ENCODE peak calls at places on chromosomes 1 and 21, in six cellular contexts. One of them, this sample, is unnamed.

GRCh38 chr1:73611681-73612080 is 586.3 kb downstream of the LRRIQ3 start:
- DNase-seq in MM.1S: no peak
- DNase-seq in hepatocyte: no peak
- DNase-seq in OCI-LY7: no peak
- DNase-seq in SK-N-SH: no peak
- DNase-seq in HCT116: no peak
- DNase-seq in this sample: no peak

GRCh38 chr1:33228935-33229487 is 27.3 kb upstream of the ZNF362 start:
- DNase-seq in MM.1S: no peak
- DNase-seq in hepatocyte: peak; percentile 77
- DNase-seq in OCI-LY7: no peak
- DNase-seq in SK-N-SH: no peak
- DNase-seq in HCT116: no peak
- DNase-seq in this sample: no peak

GRCh38 chr1:9653783-9654517 is 2.4 kb downstream of the PIK3CD start:
- DNase-seq in MM.1S: no peak
- DNase-seq in hepatocyte: no peak
- DNase-seq in OCI-LY7: peak; percentile 16
- DNase-seq in SK-N-SH: no peak
- DNase-seq in HCT116: no peak
- DNase-seq in this sample: no peak

GRCh38 chr1:14439015-14439414 is 159.5 kb upstream of the KAZN start:
- DNase-seq in MM.1S: no peak
- DNase-seq in hepatocyte: no peak
- DNase-seq in OCI-LY7: no peak
- DNase-seq in SK-N-SH: no peak
- DNase-seq in HCT116: no peak
- DNase-seq in this sample: no peak

GRCh38 chr1:93663191-93663614 is 18.4 kb downstream of the BCAR3 start:
- DNase-seq in MM.1S: no peak
- DNase-seq in hepatocyte: no peak
- DNase-seq in OCI-LY7: no peak
- DNase-seq in SK-N-SH: no peak
- DNase-seq in HCT116: no peak
- DNase-seq in this sample: no peak

GRCh38 chr1:152148051-152148450 is 11.0 kb downstream of the RPTN start:
- DNase-seq in MM.1S: no peak
- DNase-seq in hepatocyte: no peak
- DNase-seq in OCI-LY7: no peak
- DNase-seq in SK-N-SH: no peak
- DNase-seq in HCT116: no peak
- DNase-seq in this sample: no peak

GRCh38 chr1:202725541-202725940 is 15.3 kb upstream of the SYT2 start:
- DNase-seq in MM.1S: no peak
- DNase-seq in hepatocyte: no peak
- DNase-seq in OCI-LY7: no peak
- DNase-seq in SK-N-SH: no peak
- DNase-seq in HCT116: no peak
- DNase-seq in this sample: no peak

GRCh38 chr1:21319447-21320407 is 29.5 kb upstream of the ECE1 start:
- DNase-seq in MM.1S: no peak
- DNase-seq in hepatocyte: no peak
- DNase-seq in OCI-LY7: no peak
- DNase-seq in SK-N-SH: peak; percentile 61
- DNase-seq in HCT116: no peak
- DNase-seq in this sample: no peak

GRCh38 chr1:210438928-210439841 is 110.5 kb downstream of the HHAT start:
- DNase-seq in MM.1S: no peak
- DNase-seq in hepatocyte: no peak
- DNase-seq in OCI-LY7: no peak
- DNase-seq in SK-N-SH: no peak
- DNase-seq in HCT116: no peak
- DNase-seq in this sample: no peak

GRCh38 chr1:178628637-178629548 is 96.2 kb upstream of the RALGPS2 start:
- DNase-seq in MM.1S: no peak
- DNase-seq in hepatocyte: no peak
- DNase-seq in OCI-LY7: no peak
- DNase-seq in SK-N-SH: no peak
- DNase-seq in HCT116: no peak
- DNase-seq in this sample: no peak

GRCh38 chr1:18938707-18939070 is 17.8 kb downstream of the IFFO2 start:
- DNase-seq in MM.1S: no peak
- DNase-seq in hepatocyte: no peak
- DNase-seq in OCI-LY7: no peak
- DNase-seq in SK-N-SH: peak; percentile 77
- DNase-seq in HCT116: no peak
- DNase-seq in this sample: no peak

GRCh38 chr1:25034736-25035522 is 104.9 kb upstream of the RUNX3 start:
- DNase-seq in MM.1S: no peak
- DNase-seq in hepatocyte: no peak
- DNase-seq in OCI-LY7: no peak
- DNase-seq in SK-N-SH: no peak
- DNase-seq in HCT116: no peak
- DNase-seq in this sample: no peak

GRCh38 chr1:221708076-221708571 is 33.8 kb downstream of the DUSP10 start:
- DNase-seq in MM.1S: no peak
- DNase-seq in hepatocyte: no peak
- DNase-seq in OCI-LY7: no peak
- DNase-seq in SK-N-SH: peak; percentile 57
- DNase-seq in HCT116: no peak
- DNase-seq in this sample: no peak

GRCh38 chr1:116940809-116941640 is 31.3 kb downstream of the PTGFRN start:
- DNase-seq in MM.1S: no peak
- DNase-seq in hepatocyte: no peak
- DNase-seq in OCI-LY7: no peak
- DNase-seq in SK-N-SH: peak; percentile 42
- DNase-seq in HCT116: no peak
- DNase-seq in this sample: peak; percentile 31

GRCh38 chr1:87284456-87285240 is 44.0 kb upstream of the LMO4 start:
- DNase-seq in MM.1S: no peak
- DNase-seq in hepatocyte: peak; percentile 52
- DNase-seq in OCI-LY7: no peak
- DNase-seq in SK-N-SH: no peak
- DNase-seq in HCT116: no peak
- DNase-seq in this sample: no peak

GRCh38 chr1:18955442-18956188 is 861 bp downstream of the IFFO2 start:
- DNase-seq in MM.1S: peak; percentile 51
- DNase-seq in hepatocyte: peak; percentile 70
- DNase-seq in OCI-LY7: peak; percentile 46
- DNase-seq in SK-N-SH: peak; percentile 80
- DNase-seq in HCT116: no peak
- DNase-seq in this sample: peak; percentile 84

GRCh38 chr21:33403786-33404571 is 766 bp downstream of the IFNGR2 start:
- DNase-seq in MM.1S: peak; percentile 58
- DNase-seq in hepatocyte: peak; percentile 72
- DNase-seq in OCI-LY7: peak; percentile 72
- DNase-seq in SK-N-SH: peak; percentile 76
- DNase-seq in HCT116: no peak
- DNase-seq in this sample: peak; percentile 67

GRCh38 chr1:3070304-3070653 is 1.3 kb downstream of the PRDM16 start:
- DNase-seq in MM.1S: no peak
- DNase-seq in hepatocyte: no peak
- DNase-seq in OCI-LY7: no peak
- DNase-seq in SK-N-SH: no peak
- DNase-seq in HCT116: no peak
- DNase-seq in this sample: no peak

GRCh38 chr21:27519357-27519756 is 552.5 kb upstream of the ADAMTS5 start:
- DNase-seq in MM.1S: no peak
- DNase-seq in hepatocyte: no peak
- DNase-seq in OCI-LY7: no peak
- DNase-seq in SK-N-SH: no peak
- DNase-seq in HCT116: no peak
- DNase-seq in this sample: no peak

GRCh38 chr1:19454265-19455198 is 30.8 kb downstream of the CAPZB start:
- DNase-seq in MM.1S: no peak
- DNase-seq in hepatocyte: no peak
- DNase-seq in OCI-LY7: no peak
- DNase-seq in SK-N-SH: peak; percentile 49
- DNase-seq in HCT116: no peak
- DNase-seq in this sample: no peak

GRCh38 chr1:54774820-54775498 is 10.6 kb upstream of the PARS2 start:
- DNase-seq in MM.1S: peak; percentile 34
- DNase-seq in hepatocyte: no peak
- DNase-seq in OCI-LY7: peak; percentile 60
- DNase-seq in SK-N-SH: peak; percentile 80
- DNase-seq in HCT116: peak; percentile 62
- DNase-seq in this sample: peak; percentile 95

GRCh38 chr1:218887141-218887925 is 286.3 kb upstream of the LYPLAL1 start:
- DNase-seq in MM.1S: no peak
- DNase-seq in hepatocyte: no peak
- DNase-seq in OCI-LY7: no peak
- DNase-seq in SK-N-SH: no peak
- DNase-seq in HCT116: no peak
- DNase-seq in this sample: no peak

GRCh38 chr1:109909531-109909930 is 1.1 kb upstream of the CSF1 start:
- DNase-seq in MM.1S: no peak
- DNase-seq in hepatocyte: no peak
- DNase-seq in OCI-LY7: no peak
- DNase-seq in SK-N-SH: no peak
- DNase-seq in HCT116: no peak
- DNase-seq in this sample: no peak

GRCh38 chr1:181097242-181097641 is 8.7 kb downstream of the IER5 start:
- DNase-seq in MM.1S: no peak
- DNase-seq in hepatocyte: no peak
- DNase-seq in OCI-LY7: no peak
- DNase-seq in SK-N-SH: peak; percentile 52
- DNase-seq in HCT116: no peak
- DNase-seq in this sample: peak; percentile 14

GRCh38 chr1:211644653-211645052 is 30.8 kb downstream of the NEK2 start:
- DNase-seq in MM.1S: no peak
- DNase-seq in hepatocyte: no peak
- DNase-seq in OCI-LY7: no peak
- DNase-seq in SK-N-SH: no peak
- DNase-seq in HCT116: no peak
- DNase-seq in this sample: no peak

GRCh38 chr1:49597436-49597835 is 426.3 kb downstream of the AGBL4 start:
- DNase-seq in MM.1S: no peak
- DNase-seq in hepatocyte: no peak
- DNase-seq in OCI-LY7: no peak
- DNase-seq in SK-N-SH: no peak
- DNase-seq in HCT116: no peak
- DNase-seq in this sample: no peak

GRCh38 chr1:11563560-11564069 is 84.7 kb downstream of the DISP3 start:
- DNase-seq in MM.1S: peak; percentile 58
- DNase-seq in hepatocyte: peak; percentile 50
- DNase-seq in OCI-LY7: peak; percentile 71
- DNase-seq in SK-N-SH: peak; percentile 89
- DNase-seq in HCT116: no peak
- DNase-seq in this sample: no peak

DNA sequence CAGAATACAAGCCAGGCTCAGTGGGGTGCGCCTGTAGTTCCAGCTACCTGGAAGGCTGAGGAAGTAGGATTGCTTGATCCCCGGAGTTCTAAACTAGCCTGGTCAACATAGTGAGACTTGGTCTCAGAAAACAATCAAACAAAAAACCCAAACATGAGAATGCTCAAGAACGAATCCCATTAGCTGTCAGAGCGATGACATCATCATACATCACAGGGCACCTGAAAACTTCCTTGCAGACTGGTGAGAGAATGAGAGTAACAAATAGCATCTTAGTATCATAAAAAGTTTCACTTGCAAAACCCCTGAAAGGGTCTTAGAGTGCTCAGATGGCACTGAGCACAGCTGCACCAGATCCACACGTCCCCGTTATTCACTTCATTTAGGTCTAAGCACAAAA is 21.1 kb upstream of the CDCA8 start:
- DNase-seq in MM.1S: no peak
- DNase-seq in hepatocyte: no peak
- DNase-seq in OCI-LY7: no peak
- DNase-seq in SK-N-SH: no peak
- DNase-seq in HCT116: no peak
- DNase-seq in this sample: no peak
- TF ChIP-seq CTCF in MM.1S: no peak
- TF ChIP-seq CTCF in hepatocyte: no peak
- TF ChIP-seq CTCF in OCI-LY7: no peak
- TF ChIP-seq CTCF in SK-N-SH: no peak
- TF ChIP-seq CTCF in HCT116: no peak
- TF ChIP-seq CTCF in this sample: no peak

GRCh38 chr1:46675549-46676314 is 4.1 kb downstream of the TEX38 start:
- DNase-seq in MM.1S: peak; percentile 67
- DNase-seq in hepatocyte: no peak
- DNase-seq in OCI-LY7: no peak
- DNase-seq in SK-N-SH: no peak
- DNase-seq in HCT116: no peak
- DNase-seq in this sample: peak; percentile 54
- H3K4me2 ChIP-seq in MM.1S: peak overlapping the region; percentile 56
- H3K4me2 ChIP-seq in hepatocyte: no peak overlapping the region
- H3K4me2 ChIP-seq in OCI-LY7: no peak overlapping the region
- H3K4me2 ChIP-seq in SK-N-SH: no peak overlapping the region
- H3K4me2 ChIP-seq in HCT116: no peak overlapping the region
- H3K4me2 ChIP-seq in this sample: no peak overlapping the region

DNA sequence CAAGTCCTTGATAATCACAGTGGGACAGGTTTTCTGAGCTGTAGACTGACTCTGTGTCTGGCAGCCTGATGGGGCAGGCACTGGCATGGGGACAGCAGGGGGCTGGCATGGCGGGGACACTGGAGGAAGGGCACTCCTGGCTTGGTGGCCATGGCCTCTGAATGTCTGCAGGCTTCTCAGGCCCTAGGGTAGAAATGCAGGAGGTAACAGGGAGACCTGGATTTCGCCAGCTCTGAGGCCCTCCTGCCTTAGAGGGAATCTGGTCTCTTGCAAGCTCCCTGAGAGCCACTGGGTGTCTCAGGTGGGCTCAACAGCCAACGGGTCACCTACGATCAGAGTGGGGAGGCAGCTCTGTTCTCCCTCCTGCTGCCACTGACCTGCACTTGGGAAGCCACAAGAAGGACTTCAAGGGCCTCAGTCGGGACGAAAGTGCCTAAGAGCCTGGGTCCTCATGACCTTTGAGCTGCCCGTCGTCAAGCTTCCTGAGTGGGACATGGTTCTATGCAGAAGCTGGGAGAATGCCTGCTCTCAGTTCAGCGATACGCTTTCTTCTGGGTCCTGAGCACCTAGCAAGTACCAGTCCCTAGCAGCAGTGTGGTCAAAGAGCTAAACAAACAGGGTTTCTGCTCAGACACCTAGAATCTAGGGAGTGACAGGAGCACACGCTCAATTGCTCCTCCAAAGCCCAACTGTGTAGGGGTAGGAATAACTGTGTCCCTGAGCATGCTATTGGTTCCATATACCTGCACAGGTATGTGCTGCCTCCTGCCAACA is 569.0 kb downstream of the PTPRU start:
- DNase-seq in MM.1S: no peak
- DNase-seq in hepatocyte: no peak
- DNase-seq in OCI-LY7: no peak
- DNase-seq in SK-N-SH: peak; percentile 15
- DNase-seq in HCT116: no peak
- DNase-seq in this sample: peak; percentile 14
- H3K9me2 ChIP-seq in MM.1S: no peaks in the 10 kb centered on the region
- H3K9me2 ChIP-seq in hepatocyte: no peaks in the 10 kb centered on the region
- H3K9me2 ChIP-seq in OCI-LY7: no peaks in the 10 kb centered on the region
- H3K9me2 ChIP-seq in SK-N-SH: no peaks in the 10 kb centered on the region
- H3K9me2 ChIP-seq in HCT116: no peaks in the 10 kb centered on the region
- H3K9me2 ChIP-seq in this sample: no peaks in the 10 kb centered on the region

GRCh38 chr1:26820784-26821269 is 5.7 kb upstream of the ZDHHC18 start:
- DNase-seq in MM.1S: peak; percentile 72
- DNase-seq in hepatocyte: no peak
- DNase-seq in OCI-LY7: peak; percentile 89
- DNase-seq in SK-N-SH: no peak
- DNase-seq in HCT116: no peak
- DNase-seq in this sample: peak; percentile 27
- TF ChIP-seq CTCF in MM.1S: peak; percentile 63
- TF ChIP-seq CTCF in hepatocyte: no peak
- TF ChIP-seq CTCF in OCI-LY7: peak; percentile 82
- TF ChIP-seq CTCF in SK-N-SH: no peak
- TF ChIP-seq CTCF in HCT116: peak; percentile 23
- TF ChIP-seq CTCF in this sample: peak; percentile 46

GRCh38 chr1:232596666-232597303 is 33.1 kb downstream of the SIPA1L2 start:
- DNase-seq in MM.1S: peak; percentile 76
- DNase-seq in hepatocyte: no peak
- DNase-seq in OCI-LY7: peak; percentile 62
- DNase-seq in SK-N-SH: no peak
- DNase-seq in HCT116: no peak
- DNase-seq in this sample: no peak
- H3K4me2 ChIP-seq in MM.1S: peak overlapping the region; percentile 42
- H3K4me2 ChIP-seq in hepatocyte: no peak overlapping the region
- H3K4me2 ChIP-seq in OCI-LY7: peak overlapping the region; percentile 82
- H3K4me2 ChIP-seq in SK-N-SH: no peak overlapping the region
- H3K4me2 ChIP-seq in HCT116: no peak overlapping the region
- H3K4me2 ChIP-seq in this sample: no peak overlapping the region